ENCODE peak calls at places on chromosomes 3 and 15, in five cellular contexts. C is left ventricle myocardium inferior, X is nephron progenitor cell, N is GM06990, S is AG10803. R is an unnamed sample.

GRCh38 chr3:4426782-4427344 is 40.2 kb downstream of the SUMF1 start:
- DNase-seq in X (peak), N (peak), S (peak), C (no peak), R (no peak)

GRCh38 chr15:62020576-62021160 is 39.6 kb downstream of the VPS13C start:
- DNase-seq in N (no peak), C (no peak), S (no peak), X (no peak), R (no peak)

GRCh38 chr3:4601926-4602325 is 108.8 kb downstream of the ITPR1 start:
- DNase-seq in S (no peak), N (no peak), X (no peak), C (no peak), R (no peak)

GRCh38 chr3:14377838-14378169 is 24.6 kb upstream of the SLC6A6 start:
- DNase-seq in X (no peak), S (no peak), N (no peak), C (no peak), R (no peak)

GRCh38 chr3:46895204-46895660 is 17.7 kb downstream of the PTH1R start:
- DNase-seq in C (peak), X (peak), N (peak), S (peak), R (peak)

GRCh38 chr3:12601072-12601471 is 44.2 kb downstream of the MKRN2 start:
- DNase-seq in C (no peak), X (no peak), N (no peak), S (peak), R (no peak)

GRCh38 chr3:135154186-135154585 is 359.1 kb downstream of the EPHB1 start:
- DNase-seq in C (no peak), S (no peak), X (no peak), N (no peak), R (no peak)

GRCh38 chr15:66488525-66488924 is 9.0 kb downstream of the SNAPC5 start:
- DNase-seq in N (no peak), S (no peak), C (no peak), X (no peak), R (no peak)

GRCh38 chr3:192833177-192833890 is 84.3 kb downstream of the MB21D2 start:
- DNase-seq in C (no peak), X (no peak), N (no peak), S (peak), R (no peak)

GRCh38 chr3:30512596-30512995 is 93.8 kb upstream of the TGFBR2 start:
- DNase-seq in X (no peak), S (no peak), C (no peak), N (no peak), R (no peak)

GRCh38 chr3:161197855-161198836 is 23.0 kb upstream of the NMD3 start:
- DNase-seq in S (no peak), X (no peak), N (no peak), C (no peak), R (no peak)

GRCh38 chr3:126287536-126288181 is 69.5 kb downstream of the KLF15 start:
- DNase-seq in X (peak), C (peak), N (no peak), S (peak), R (peak)

GRCh38 chr3:89957461-89957860 is 850.0 kb downstream of the EPHA3 start:
- DNase-seq in S (no peak), N (no peak), C (no peak), X (no peak), R (no peak)

GRCh38 chr3:123373535-123373987 is 75.3 kb downstream of the ADCY5 start:
- DNase-seq in C (peak), N (no peak), S (no peak), X (no peak), R (no peak)

GRCh38 chr15:25693321-25694237 is 169.5 kb downstream of the ATP10A start:
- DNase-seq in N (no peak), C (peak), X (peak), S (peak), R (peak)

GRCh38 chr15:40543631-40544294 is 21.1 kb downstream of the CCDC32 start:
- DNase-seq in X (no peak), N (peak), C (no peak), S (no peak), R (no peak)

GRCh38 chr15:81596159-81596865 is 222.3 kb upstream of the TMC3 start:
- DNase-seq in N (no peak), C (no peak), S (no peak), X (no peak), R (no peak)

GRCh38 chr15:52295421-52295991 is at the start of gene MYO5C:
- DNase-seq in C (peak), X (peak), S (no peak), N (no peak), R (peak)

GRCh38 chr3:185959609-185960517 is 22.0 kb upstream of the TRA2B start:
- DNase-seq in N (no peak), X (no peak), S (peak), C (no peak), R (no peak)

GRCh38 chr3:126111566-126112475 is 27.9 kb upstream of the SLC41A3 start:
- DNase-seq in C (no peak), S (no peak), X (no peak), N (no peak), R (no peak)

GRCh38 chr3:168095611-168096209 is at the start of gene GOLIM4:
- DNase-seq in N (peak), C (peak), S (peak), X (peak), R (peak)

GRCh38 chr3:105997800-105998526 is 129.2 kb upstream of the CBLB start:
- DNase-seq in S (peak), N (no peak), X (no peak), C (no peak), R (no peak)

GRCh38 chr15:58182460-58183163 is 44.4 kb downstream of the AQP9 start:
- DNase-seq in C (peak), S (peak), X (peak), N (no peak), R (peak)

GRCh38 chr3:55413236-55413635 is 73.9 kb downstream of the WNT5A start:
- DNase-seq in C (no peak), N (no peak), S (no peak), X (no peak), R (no peak)

GRCh38 chr3:194134231-194134756 is 1.7 kb upstream of the HES1 start:
- DNase-seq in C (peak), N (peak), S (no peak), X (no peak), R (peak)

GRCh38 chr3:61929631-61930030 is 368.3 kb downstream of the PTPRG start:
- DNase-seq in X (no peak), N (no peak), C (no peak), S (peak), R (no peak)

GRCh38 chr3:63970596-63971468 is 52.5 kb downstream of the PSMD6 start:
- DNase-seq in N (no peak), C (no peak), S (peak), X (no peak), R (peak)
- TF ChIP-seq CTCF in N (no peak), C (no peak), S (no peak), X (no peak), R (no peak)

GRCh38 chr15:46277994-46278885 is 643.4 kb downstream of the SQOR start:
- DNase-seq in X (no peak), C (no peak), N (no peak), S (no peak), R (no peak)

GRCh38 chr15:46275701-46276100 is 640.9 kb downstream of the SQOR start:
- DNase-seq in N (no peak), C (no peak), X (no peak), S (no peak), R (no peak)

GRCh38 chr15:46277451-46277850 is 642.6 kb downstream of the SQOR start:
- DNase-seq in S (no peak), C (no peak), X (no peak), N (no peak), R (no peak)

DNA sequence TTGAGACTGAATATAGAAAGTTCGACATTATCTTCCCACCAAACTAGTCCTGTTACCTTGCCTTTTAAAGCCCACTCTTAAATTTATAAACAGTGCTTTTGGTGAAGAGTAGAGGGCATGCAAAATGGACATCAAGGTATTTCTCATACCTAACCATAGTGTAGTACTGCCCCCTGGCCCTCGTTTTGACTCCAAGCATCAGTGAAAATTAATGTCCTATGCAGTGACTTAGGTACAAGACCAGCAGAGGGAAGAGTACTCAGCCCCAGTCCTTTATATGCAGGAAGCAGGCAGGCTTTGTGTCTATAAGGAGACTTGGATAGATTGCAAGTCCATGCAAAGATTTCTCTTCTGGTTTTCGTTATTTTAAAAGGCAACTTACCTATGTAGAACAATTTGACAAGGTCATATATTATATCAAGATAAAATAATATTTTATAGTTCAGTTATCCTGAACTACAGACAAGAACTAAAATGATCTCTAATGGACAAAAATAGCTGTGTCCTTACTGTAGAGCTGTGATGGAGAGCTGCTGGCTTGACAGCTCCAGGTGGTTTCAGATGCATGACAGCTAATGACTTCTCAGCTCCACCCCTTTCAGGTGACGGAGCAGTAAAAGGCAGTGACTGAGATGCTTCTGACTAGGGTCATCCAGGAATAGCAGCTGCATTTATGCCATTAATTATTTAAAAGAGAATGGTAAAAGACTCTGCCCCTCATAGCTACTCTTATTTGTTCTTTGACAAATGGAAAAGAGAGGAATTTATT is 646.1 kb downstream of the SQOR start:
- DNase-seq in C (no peak), S (no peak), N (no peak), X (no peak), R (no peak)
- TF ChIP-seq CTCF in C (peak), S (peak), N (no peak), X (no peak), R (peak)

GRCh38 chr15:76961277-76962010 is 29.9 kb downstream of the RCN2 start:
- DNase-seq in C (no peak), X (no peak), N (no peak), S (no peak), R (no peak)
- TF ChIP-seq CTCF in C (peak), X (no peak), N (no peak), S (no peak), R (no peak)

DNA sequence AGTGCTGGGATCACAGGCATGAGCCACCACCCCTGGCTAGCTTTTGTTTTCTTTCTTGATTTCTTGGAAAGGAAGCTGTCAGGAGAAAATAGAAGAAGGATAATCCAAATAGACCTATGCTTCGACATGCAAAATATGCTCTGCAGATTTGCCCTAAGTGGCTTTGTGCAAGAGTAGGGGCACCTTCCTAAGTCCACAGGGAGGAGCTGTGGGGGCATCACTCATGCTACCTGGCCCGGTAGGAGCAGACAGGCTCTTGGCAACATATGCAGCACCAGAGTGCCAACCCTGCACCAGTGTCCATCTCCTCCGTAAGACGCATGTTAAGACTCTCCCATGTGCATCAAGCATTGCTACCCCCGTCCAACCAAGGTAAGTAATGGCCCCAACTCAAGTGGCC is 190.7 kb upstream of the UBE2E1 start:
- DNase-seq in X (no peak), C (no peak), N (no peak), S (no peak), R (no peak)
- TF ChIP-seq CTCF in X (no peak), C (no peak), N (peak), S (no peak), R (no peak)

DNA sequence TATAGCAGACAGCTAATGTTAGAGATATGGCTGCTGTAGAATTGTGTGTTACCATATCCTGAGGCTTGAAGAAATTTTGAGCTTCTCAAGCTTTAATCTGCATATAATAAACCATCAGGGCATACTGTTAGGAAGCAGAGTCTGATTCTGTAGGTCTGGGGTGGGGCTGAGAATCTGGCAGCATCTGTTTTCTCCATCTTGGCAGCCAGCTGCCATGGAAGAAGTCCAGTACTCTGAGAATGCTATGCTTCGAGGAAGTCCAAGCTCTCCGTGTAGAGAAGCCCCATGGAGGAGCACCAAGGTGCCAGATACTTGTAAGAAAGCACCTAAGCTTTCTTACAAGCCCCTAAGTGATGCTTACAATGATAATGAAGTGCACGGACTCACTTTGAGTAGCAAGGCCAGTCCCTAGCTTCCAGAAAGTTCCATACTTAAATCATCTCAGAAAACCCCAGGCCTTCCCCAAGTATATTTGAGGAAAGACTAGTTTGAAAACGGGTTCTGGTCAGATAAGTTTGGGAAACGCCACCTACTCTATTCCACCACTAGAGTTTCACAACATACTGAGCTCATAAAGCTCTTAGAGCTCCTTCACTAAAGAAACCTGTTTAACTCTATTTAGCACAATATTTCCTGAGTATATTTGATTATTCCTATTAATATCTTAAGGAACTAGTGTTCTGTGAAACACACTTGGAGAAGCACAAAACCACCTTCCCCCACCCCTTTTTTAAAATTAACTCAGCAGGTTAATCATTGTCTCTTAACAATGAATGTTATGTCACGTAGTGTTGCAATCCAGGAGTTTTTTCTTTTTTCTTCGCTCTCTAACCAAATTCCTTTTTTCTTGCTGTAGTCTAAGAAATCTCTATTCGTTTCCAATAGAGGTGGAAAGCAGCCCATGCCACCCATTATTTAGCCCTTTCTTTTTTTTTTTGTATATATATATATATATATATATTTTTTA is 59.9 kb upstream of the RASGRP1 start:
- DNase-seq in C (no peak), N (no peak), S (peak), X (no peak), R (no peak)
- TF ChIP-seq CTCF in C (no peak), N (peak), S (no peak), X (no peak), R (no peak)

GRCh38 chr3:188088948-188089685 is 64.8 kb upstream of the LPP start:
- DNase-seq in N (no peak), X (no peak), S (no peak), C (no peak), R (no peak)

GRCh38 chr3:188083011-188083410 is 70.9 kb upstream of the LPP start:
- DNase-seq in S (no peak), N (no peak), C (no peak), X (no peak), R (no peak)

GRCh38 chr3:188082040-188082439 is 71.9 kb upstream of the LPP start:
- DNase-seq in S (peak), N (no peak), C (no peak), X (no peak), R (no peak)

GRCh38 chr3:188085596-188086560 is 68.1 kb upstream of the LPP start:
- DNase-seq in N (no peak), S (no peak), X (no peak), C (no peak), R (no peak)

GRCh38 chr3:188084751-188085595 is 69.0 kb upstream of the LPP start:
- DNase-seq in C (no peak), S (no peak), N (no peak), X (peak), R (no peak)
- TF ChIP-seq CTCF in C (no peak), S (no peak), N (no peak), X (no peak), R (no peak)

GRCh38 chr3:138987181-138987580 is 18.9 kb downstream of the PRR23A start:
- DNase-seq in C (no peak), S (no peak), X (no peak), N (no peak), R (no peak)
- TF ChIP-seq CTCF in C (no peak), S (no peak), X (no peak), N (no peak), R (no peak)

GRCh38 chr15:87268675-87269074 is 987.9 kb downstream of the NTRK3 start:
- DNase-seq in X (no peak), N (no peak), S (peak), C (no peak), R (no peak)
- TF ChIP-seq CTCF in X (no peak), N (no peak), S (no peak), C (no peak), R (no peak)

DNA sequence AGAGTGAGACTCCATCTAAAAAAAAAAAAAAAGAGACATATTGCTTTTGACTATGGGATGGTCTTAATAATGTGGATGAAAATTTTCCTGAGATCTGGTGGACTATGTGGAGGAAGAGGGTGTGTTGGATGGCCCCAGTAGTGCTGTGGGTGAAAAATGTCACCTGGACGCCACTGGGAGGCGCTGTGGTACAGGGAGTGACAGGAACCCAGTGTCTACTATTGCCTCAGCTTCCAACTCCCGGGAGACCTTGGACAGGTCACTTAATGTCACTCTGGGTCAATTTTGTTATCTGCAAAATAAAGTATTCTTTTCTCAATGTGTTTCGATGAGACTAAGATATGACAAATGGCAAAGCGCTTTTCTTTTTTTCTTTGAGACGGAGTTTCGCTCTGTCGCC is 27.7 kb upstream of the DCP1A start:
- DNase-seq in N (no peak), X (peak), C (peak), S (peak), R (peak)
- TF ChIP-seq CTCF in N (peak), X (peak), C (peak), S (peak), R (peak)

DNA sequence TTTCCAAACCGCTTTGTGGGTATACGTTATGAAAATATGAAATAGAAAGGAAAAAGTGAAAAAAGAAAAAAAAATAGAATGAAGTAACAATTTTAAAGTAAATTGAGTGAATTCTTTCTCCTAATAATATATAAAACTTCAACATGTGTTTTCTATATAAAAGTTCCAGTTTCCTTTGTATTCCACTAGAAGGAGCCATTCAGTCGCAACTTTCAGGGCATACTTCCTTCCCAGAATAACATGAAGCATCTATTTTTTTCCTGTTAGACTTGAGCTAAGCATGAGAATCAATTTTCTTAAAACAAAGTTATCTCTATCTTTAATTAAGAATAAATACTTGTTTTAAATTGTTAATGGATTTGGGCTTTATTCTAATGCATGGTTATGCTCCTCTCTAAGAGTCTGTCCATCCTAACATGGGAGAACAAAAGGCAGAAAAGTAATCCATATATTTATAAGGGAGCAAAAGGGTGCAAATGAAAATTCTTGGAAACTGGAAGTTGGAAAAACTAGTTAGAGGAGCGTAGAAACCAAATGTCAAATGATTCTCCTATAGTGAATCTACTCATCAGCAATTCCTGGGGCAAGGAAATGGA is 16.0 kb upstream of the VGLL3 start:
- DNase-seq in N (no peak), X (no peak), C (no peak), S (peak), R (no peak)
- TF ChIP-seq CTCF in N (peak), X (peak), C (peak), S (peak), R (peak)